ENCODE peak calls at places on chromosome 12, in five cellular contexts. Q, D, R, N and H are unnamed samples.

GRCh38 chr12:53530920-53531319 is 23.6 kb upstream of the NPFF start:
- DNase-seq in Q (no peak), D (no peak), R (no peak), N (no peak), H (no peak)

GRCh38 chr12:98758331-98758730 is 113.2 kb downstream of the APAF1 start:
- DNase-seq in Q (no peak), D (peak), R (no peak), N (no peak), H (peak)

GRCh38 chr12:107917912-107918800 is 143.7 kb downstream of the ASCL4 start:
- DNase-seq in Q (peak), D (no peak), R (no peak), N (peak), H (no peak)

GRCh38 chr12:130920119-130920703 is 33.5 kb upstream of the ADGRD1 start:
- DNase-seq in Q (no peak), D (no peak), R (no peak), N (no peak), H (no peak)

GRCh38 chr12:47774664-47775063 is 1.6 kb downstream of the SLC48A1 start:
- DNase-seq in Q (no peak), D (no peak), R (no peak), N (no peak), H (no peak)

GRCh38 chr12:25200703-25201102 is 5.7 kb downstream of the ETFRF1 start:
- DNase-seq in Q (no peak), D (no peak), R (no peak), N (no peak), H (no peak)

GRCh38 chr12:10634427-10634826 is 21.0 kb upstream of the MAGOHB start:
- DNase-seq in Q (no peak), D (no peak), R (no peak), N (no peak), H (no peak)

GRCh38 chr12:116606397-116606796 is 47.2 kb downstream of the MAP1LC3B2 start:
- DNase-seq in Q (no peak), D (no peak), R (no peak), N (no peak), H (no peak)